ENCODE peak calls at places on chromosomes 7 and 10, in ten cellular contexts. One of them, this sample, is unnamed.

GRCh38 chr10:30431435-30431911 is 2.5 kb upstream of the MAP3K8 start:
- DNase-seq in heart left ventricle: peak
- DNase-seq in GM12891: no peak
- DNase-seq in upper lobe of left lung: peak
- DNase-seq in right lobe of liver: no peak
- DNase-seq in A549: peak
- DNase-seq in body of pancreas: no peak
- DNase-seq in Peyer's patch: peak
- DNase-seq in IMR-90: no peak
- DNase-seq in HCT116: no peak
- DNase-seq in this sample: no peak

GRCh38 chr7:101829856-101830255 is 12.4 kb downstream of the CUX1 start:
- DNase-seq in heart left ventricle: no peak
- DNase-seq in GM12891: no peak
- DNase-seq in upper lobe of left lung: no peak
- DNase-seq in right lobe of liver: peak
- DNase-seq in A549: no peak
- DNase-seq in body of pancreas: no peak
- DNase-seq in Peyer's patch: no peak
- DNase-seq in IMR-90: no peak
- DNase-seq in HCT116: no peak
- DNase-seq in this sample: no peak

GRCh38 chr7:70271617-70272081 is 673.4 kb downstream of the AUTS2 start:
- DNase-seq in heart left ventricle: no peak
- DNase-seq in GM12891: no peak
- DNase-seq in upper lobe of left lung: no peak
- DNase-seq in right lobe of liver: no peak
- DNase-seq in A549: no peak
- DNase-seq in body of pancreas: no peak
- DNase-seq in Peyer's patch: no peak
- DNase-seq in IMR-90: no peak
- DNase-seq in HCT116: no peak
- DNase-seq in this sample: peak

GRCh38 chr10:660413-660979 is 29.0 kb downstream of the DIP2C start:
- DNase-seq in heart left ventricle: no peak
- DNase-seq in GM12891: no peak
- DNase-seq in upper lobe of left lung: no peak
- DNase-seq in right lobe of liver: no peak
- DNase-seq in A549: no peak
- DNase-seq in body of pancreas: no peak
- DNase-seq in Peyer's patch: no peak
- DNase-seq in IMR-90: no peak
- DNase-seq in HCT116: no peak
- DNase-seq in this sample: no peak

GRCh38 chr7:138186951-138187351 is 110.7 kb downstream of the AKR1D1 start:
- DNase-seq in heart left ventricle: peak
- DNase-seq in GM12891: no peak
- DNase-seq in upper lobe of left lung: no peak
- DNase-seq in right lobe of liver: no peak
- DNase-seq in A549: peak
- DNase-seq in body of pancreas: no peak
- DNase-seq in Peyer's patch: no peak
- DNase-seq in IMR-90: peak
- DNase-seq in HCT116: no peak
- DNase-seq in this sample: peak

GRCh38 chr7:129553861-129554530 is 51.7 kb downstream of the SMKR1 start:
- DNase-seq in heart left ventricle: no peak
- DNase-seq in GM12891: no peak
- DNase-seq in upper lobe of left lung: peak
- DNase-seq in right lobe of liver: no peak
- DNase-seq in A549: no peak
- DNase-seq in body of pancreas: peak
- DNase-seq in Peyer's patch: no peak
- DNase-seq in IMR-90: peak
- DNase-seq in HCT116: no peak
- DNase-seq in this sample: peak

GRCh38 chr7:105429746-105430612 is 41.3 kb upstream of the SRPK2 start:
- DNase-seq in heart left ventricle: peak
- DNase-seq in GM12891: no peak
- DNase-seq in upper lobe of left lung: peak
- DNase-seq in right lobe of liver: no peak
- DNase-seq in A549: peak
- DNase-seq in body of pancreas: peak
- DNase-seq in Peyer's patch: no peak
- DNase-seq in IMR-90: peak
- DNase-seq in HCT116: peak
- DNase-seq in this sample: no peak

GRCh38 chr7:27096756-27097514 is 1.1 kb upstream of the HOXA1 start:
- DNase-seq in heart left ventricle: no peak
- DNase-seq in GM12891: no peak
- DNase-seq in upper lobe of left lung: no peak
- DNase-seq in right lobe of liver: no peak
- DNase-seq in A549: no peak
- DNase-seq in body of pancreas: no peak
- DNase-seq in Peyer's patch: peak
- DNase-seq in IMR-90: peak
- DNase-seq in HCT116: no peak
- DNase-seq in this sample: no peak

GRCh38 chr10:20890009-20890408 is 7.1 kb downstream of the NEBL start:
- DNase-seq in heart left ventricle: no peak
- DNase-seq in GM12891: no peak
- DNase-seq in upper lobe of left lung: no peak
- DNase-seq in right lobe of liver: no peak
- DNase-seq in A549: no peak
- DNase-seq in body of pancreas: no peak
- DNase-seq in Peyer's patch: no peak
- DNase-seq in IMR-90: no peak
- DNase-seq in HCT116: no peak
- DNase-seq in this sample: no peak

GRCh38 chr10:20890491-20891337 is 6.4 kb downstream of the NEBL start:
- DNase-seq in heart left ventricle: no peak
- DNase-seq in GM12891: no peak
- DNase-seq in upper lobe of left lung: no peak
- DNase-seq in right lobe of liver: no peak
- DNase-seq in A549: no peak
- DNase-seq in body of pancreas: no peak
- DNase-seq in Peyer's patch: no peak
- DNase-seq in IMR-90: no peak
- DNase-seq in HCT116: no peak
- DNase-seq in this sample: no peak

GRCh38 chr10:20891338-20891714 is 5.8 kb downstream of the NEBL start:
- DNase-seq in heart left ventricle: no peak
- DNase-seq in GM12891: no peak
- DNase-seq in upper lobe of left lung: no peak
- DNase-seq in right lobe of liver: no peak
- DNase-seq in A549: no peak
- DNase-seq in body of pancreas: no peak
- DNase-seq in Peyer's patch: no peak
- DNase-seq in IMR-90: no peak
- DNase-seq in HCT116: no peak
- DNase-seq in this sample: no peak

GRCh38 chr10:20887706-20888535 is 9.2 kb downstream of the NEBL start:
- DNase-seq in heart left ventricle: no peak
- DNase-seq in GM12891: no peak
- DNase-seq in upper lobe of left lung: no peak
- DNase-seq in right lobe of liver: no peak
- DNase-seq in A549: no peak
- DNase-seq in body of pancreas: no peak
- DNase-seq in Peyer's patch: no peak
- DNase-seq in IMR-90: no peak
- DNase-seq in HCT116: no peak
- DNase-seq in this sample: no peak

DNA sequence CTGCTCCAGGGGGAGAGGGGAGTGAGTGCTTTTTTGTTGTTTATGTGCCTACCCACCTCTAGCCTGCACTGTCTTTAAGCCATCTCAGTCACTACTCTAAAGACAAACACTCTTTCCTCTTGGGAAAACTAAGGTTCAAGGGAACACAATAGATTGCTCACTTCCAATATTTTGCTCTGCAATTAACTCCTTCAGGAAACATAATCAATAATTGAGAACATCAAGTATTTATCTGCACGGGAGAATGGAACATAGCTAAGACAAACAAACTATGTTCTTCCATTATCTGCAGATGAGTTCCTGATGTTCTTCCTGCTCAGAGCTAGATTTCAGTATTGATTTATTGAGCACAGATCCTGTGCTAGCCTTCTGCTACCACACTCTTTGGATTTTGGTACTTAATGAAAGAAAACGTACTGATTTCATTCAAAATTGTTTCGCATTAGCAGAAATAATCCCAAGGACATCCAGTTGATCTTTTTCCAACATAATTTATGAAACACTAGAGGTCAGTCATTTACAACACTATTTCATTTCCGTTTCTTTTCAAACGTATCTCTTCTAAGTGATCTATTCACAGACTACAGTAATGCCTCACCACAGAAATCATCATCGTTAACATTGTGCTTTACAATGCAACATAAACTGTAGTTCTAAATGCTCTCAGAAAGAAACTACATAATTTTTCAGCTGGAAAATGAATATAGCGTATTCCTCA is 8.3 kb downstream of the NEBL start:
- DNase-seq in heart left ventricle: no peak
- DNase-seq in GM12891: no peak
- DNase-seq in upper lobe of left lung: no peak
- DNase-seq in right lobe of liver: no peak
- DNase-seq in A549: no peak
- DNase-seq in body of pancreas: no peak
- DNase-seq in Peyer's patch: no peak
- DNase-seq in IMR-90: no peak
- DNase-seq in HCT116: no peak
- DNase-seq in this sample: no peak
- TF ChIP-seq POLR2A in heart left ventricle: no peak
- TF ChIP-seq POLR2A in GM12891: no peak
- TF ChIP-seq POLR2A in upper lobe of left lung: no peak
- TF ChIP-seq POLR2A in right lobe of liver: no peak
- TF ChIP-seq POLR2A in A549: no peak
- TF ChIP-seq POLR2A in body of pancreas: no peak
- TF ChIP-seq POLR2A in Peyer's patch: no peak
- TF ChIP-seq POLR2A in IMR-90: no peak
- TF ChIP-seq POLR2A in HCT116: no peak
- TF ChIP-seq POLR2A in this sample: no peak

DNA sequence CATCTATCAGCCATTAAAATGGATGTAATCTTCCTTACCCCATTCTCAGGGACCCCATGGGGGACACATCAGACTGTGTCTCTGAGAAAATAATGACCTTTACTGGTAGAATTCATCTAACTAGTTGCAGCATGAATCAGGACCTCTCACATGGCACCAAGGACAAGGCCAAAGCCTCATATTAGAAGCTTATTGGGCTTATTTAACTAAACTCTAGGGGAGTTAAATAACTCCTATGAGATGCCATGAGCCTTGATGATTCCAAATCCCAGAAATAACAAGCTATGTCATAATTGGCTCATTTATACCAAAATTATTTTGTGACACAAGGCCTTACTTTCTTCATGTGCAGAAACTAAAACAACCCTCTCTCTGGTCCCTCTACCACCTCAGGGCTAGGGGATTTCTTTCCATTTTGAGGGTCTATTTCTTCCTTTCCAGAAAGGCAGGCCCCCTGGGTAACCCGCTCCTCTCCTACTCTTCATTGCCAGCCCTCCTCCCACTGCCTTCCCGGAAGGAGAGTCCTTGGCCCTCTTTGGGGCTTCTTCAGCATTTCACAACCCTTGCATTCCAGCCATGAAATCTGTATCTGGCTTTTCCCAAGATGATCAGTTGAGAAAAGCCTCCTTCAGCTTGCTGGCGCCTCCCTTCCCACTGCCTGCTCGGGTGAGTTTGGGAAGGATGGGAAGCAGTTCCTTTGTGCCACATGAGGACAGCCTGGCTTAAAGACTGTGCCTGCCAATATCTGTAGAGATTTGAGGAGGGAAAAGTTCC is 41.8 kb upstream of the TRIM8 start:
- DNase-seq in heart left ventricle: no peak
- DNase-seq in GM12891: no peak
- DNase-seq in upper lobe of left lung: no peak
- DNase-seq in right lobe of liver: no peak
- DNase-seq in A549: no peak
- DNase-seq in body of pancreas: no peak
- DNase-seq in Peyer's patch: no peak
- DNase-seq in IMR-90: no peak
- DNase-seq in HCT116: no peak
- DNase-seq in this sample: no peak
- TF ChIP-seq POLR2A in heart left ventricle: no peak
- TF ChIP-seq POLR2A in GM12891: no peak
- TF ChIP-seq POLR2A in upper lobe of left lung: no peak
- TF ChIP-seq POLR2A in right lobe of liver: no peak
- TF ChIP-seq POLR2A in A549: no peak
- TF ChIP-seq POLR2A in body of pancreas: no peak
- TF ChIP-seq POLR2A in Peyer's patch: no peak
- TF ChIP-seq POLR2A in IMR-90: no peak
- TF ChIP-seq POLR2A in HCT116: no peak
- TF ChIP-seq POLR2A in this sample: no peak

GRCh38 chr7:100679927-100680588 is 6.5 kb downstream of the GNB2 start:
- DNase-seq in heart left ventricle: no peak
- DNase-seq in GM12891: peak
- DNase-seq in upper lobe of left lung: no peak
- DNase-seq in right lobe of liver: no peak
- DNase-seq in A549: peak
- DNase-seq in body of pancreas: no peak
- DNase-seq in Peyer's patch: no peak
- DNase-seq in IMR-90: no peak
- DNase-seq in HCT116: no peak
- DNase-seq in this sample: no peak

GRCh38 chr7:100677308-100678095 is 4.0 kb downstream of the GNB2 start:
- DNase-seq in heart left ventricle: no peak
- DNase-seq in GM12891: no peak
- DNase-seq in upper lobe of left lung: no peak
- DNase-seq in right lobe of liver: peak
- DNase-seq in A549: no peak
- DNase-seq in body of pancreas: no peak
- DNase-seq in Peyer's patch: peak
- DNase-seq in IMR-90: no peak
- DNase-seq in HCT116: no peak
- DNase-seq in this sample: no peak

GRCh38 chr7:100676501-100677306 is 3.2 kb downstream of the GNB2 start:
- DNase-seq in heart left ventricle: no peak
- DNase-seq in GM12891: no peak
- DNase-seq in upper lobe of left lung: no peak
- DNase-seq in right lobe of liver: peak
- DNase-seq in A549: no peak
- DNase-seq in body of pancreas: no peak
- DNase-seq in Peyer's patch: peak
- DNase-seq in IMR-90: no peak
- DNase-seq in HCT116: no peak
- DNase-seq in this sample: no peak

GRCh38 chr7:100679129-100679926 is 5.8 kb downstream of the GNB2 start:
- DNase-seq in heart left ventricle: no peak
- DNase-seq in GM12891: peak
- DNase-seq in upper lobe of left lung: no peak
- DNase-seq in right lobe of liver: peak
- DNase-seq in A549: no peak
- DNase-seq in body of pancreas: no peak
- DNase-seq in Peyer's patch: peak
- DNase-seq in IMR-90: no peak
- DNase-seq in HCT116: no peak
- DNase-seq in this sample: no peak

GRCh38 chr7:100678291-100678984 is 4.9 kb downstream of the GNB2 start:
- DNase-seq in heart left ventricle: no peak
- DNase-seq in GM12891: peak
- DNase-seq in upper lobe of left lung: no peak
- DNase-seq in right lobe of liver: peak
- DNase-seq in A549: no peak
- DNase-seq in body of pancreas: no peak
- DNase-seq in Peyer's patch: peak
- DNase-seq in IMR-90: no peak
- DNase-seq in HCT116: no peak
- DNase-seq in this sample: no peak
- TF ChIP-seq POLR2A in heart left ventricle: no peak
- TF ChIP-seq POLR2A in GM12891: no peak
- TF ChIP-seq POLR2A in upper lobe of left lung: no peak
- TF ChIP-seq POLR2A in right lobe of liver: no peak
- TF ChIP-seq POLR2A in A549: no peak
- TF ChIP-seq POLR2A in body of pancreas: no peak
- TF ChIP-seq POLR2A in Peyer's patch: no peak
- TF ChIP-seq POLR2A in IMR-90: no peak
- TF ChIP-seq POLR2A in HCT116: no peak
- TF ChIP-seq POLR2A in this sample: no peak

DNA sequence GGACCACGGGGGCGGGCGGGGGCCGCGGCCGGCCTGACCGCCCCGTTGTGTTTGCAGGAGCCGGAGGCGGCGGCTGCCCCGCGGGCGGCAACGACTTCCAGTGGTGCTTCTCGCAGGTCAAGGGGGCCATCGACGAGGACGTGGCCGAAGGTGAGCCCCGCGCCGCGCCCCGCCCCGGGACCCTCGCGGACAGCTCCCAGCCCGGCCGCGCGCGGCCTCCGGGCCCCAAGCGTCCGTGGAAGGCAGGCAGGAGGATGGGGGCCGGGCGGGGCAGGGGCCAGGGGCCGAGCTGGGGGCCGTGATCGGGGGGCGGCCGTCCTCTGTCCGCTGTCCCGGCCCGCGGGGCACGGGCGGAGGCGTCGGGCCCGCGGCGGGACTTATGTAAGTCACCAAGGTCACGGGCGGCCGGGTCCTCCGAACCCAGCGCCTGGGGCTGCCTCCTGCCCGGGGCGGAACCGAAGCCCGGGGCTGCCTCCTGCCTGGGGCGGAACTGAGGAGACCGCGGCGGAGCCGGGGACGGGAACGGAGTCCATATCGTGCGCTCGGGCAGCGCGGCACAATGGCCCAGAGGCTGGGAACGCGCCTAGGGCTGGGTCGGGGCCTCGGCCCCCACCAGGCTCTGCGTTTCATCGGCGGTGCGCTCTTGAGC is 497 bp downstream of the PPP2R2D start:
- DNase-seq in heart left ventricle: peak
- DNase-seq in GM12891: peak
- DNase-seq in upper lobe of left lung: peak
- DNase-seq in right lobe of liver: peak
- DNase-seq in A549: no peak
- DNase-seq in body of pancreas: peak
- DNase-seq in Peyer's patch: peak
- DNase-seq in IMR-90: peak
- DNase-seq in HCT116: no peak
- DNase-seq in this sample: no peak
- TF ChIP-seq POLR2A in heart left ventricle: no peak
- TF ChIP-seq POLR2A in GM12891: no peak
- TF ChIP-seq POLR2A in upper lobe of left lung: no peak
- TF ChIP-seq POLR2A in right lobe of liver: no peak
- TF ChIP-seq POLR2A in A549: no peak
- TF ChIP-seq POLR2A in body of pancreas: peak
- TF ChIP-seq POLR2A in Peyer's patch: peak
- TF ChIP-seq POLR2A in IMR-90: no peak
- TF ChIP-seq POLR2A in HCT116: no peak
- TF ChIP-seq POLR2A in this sample: no peak